ENCODE peak calls at places on chromosomes 1 and 21, in nine cellular contexts. K is neural crest cell, A is foreskin keratinocyte, J is upper lobe of left lung, X is fibroblast of pulmonary artery, L is AG04450, W is tibial nerve, E is brain microvascular endothelial cell, D is AG10803. H is an unnamed sample.

GRCh38 chr1:181140891-181141290 is 52.4 kb downstream of the IER5 start:
- DNase-seq in K (no peak), A (no peak), J (no peak), X (no peak), L (no peak), W (no peak), E (no peak), D (no peak), H (no peak)

GRCh38 chr21:33380483-33380998 is 22.7 kb upstream of the IFNGR2 start:
- DNase-seq in K (no peak), A (peak; percentile 86), J (peak; percentile 96), X (peak; percentile 97), L (no peak), W (peak; percentile 82), E (peak; percentile 94), D (peak; percentile 95), H (peak; percentile 99)

GRCh38 chr21:46551636-46552241 is 53.1 kb downstream of the S100B start:
- DNase-seq in K (no peak), A (no peak), J (peak; percentile 77), X (no peak), L (no peak), W (no peak), E (no peak), D (no peak), H (no peak)

GRCh38 chr1:41280189-41281032 is 38.3 kb upstream of the SCMH1 start:
- DNase-seq in K (no peak), A (no peak), J (peak; percentile 57), X (no peak), L (no peak), W (no peak), E (no peak), D (no peak), H (no peak)

GRCh38 chr1:224082146-224082545 is 31.8 kb upstream of the FBXO28 start:
- DNase-seq in K (no peak), A (no peak), J (no peak), X (peak; percentile 31), L (no peak), W (no peak), E (peak; percentile 17), D (peak; percentile 73), H (no peak)

GRCh38 chr1:183310753-183311465 is 107.3 kb downstream of the NMNAT2 start:
- DNase-seq in K (no peak), A (no peak), J (no peak), X (no peak), L (no peak), W (no peak), E (peak; percentile 7), D (no peak), H (no peak)

GRCh38 chr1:32246888-32247273 is at the start of gene FAM167B:
- DNase-seq in K (no peak), A (no peak), J (peak; percentile 39), X (peak; percentile 91), L (no peak), W (no peak), E (no peak), D (peak; percentile 94), H (peak; percentile 45)

GRCh38 chr1:206836111-206836510 is 29.3 kb upstream of the IL20 start:
- DNase-seq in K (no peak), A (no peak), J (no peak), X (peak; percentile 33), L (no peak), W (no peak), E (no peak), D (peak; percentile 83), H (no peak)

GRCh38 chr1:20936621-20937020 is 149.5 kb upstream of the HP1BP3 start:
- DNase-seq in K (no peak), A (no peak), J (no peak), X (no peak), L (no peak), W (no peak), E (no peak), D (no peak), H (no peak)

GRCh38 chr1:118101989-118102388 is 83.0 kb downstream of the SPAG17 start:
- DNase-seq in K (no peak), A (no peak), J (no peak), X (no peak), L (no peak), W (no peak), E (no peak), D (no peak), H (no peak)

GRCh38 chr1:223515416-223515815 is 122.2 kb downstream of the CCDC185 start:
- DNase-seq in K (no peak), A (no peak), J (no peak), X (no peak), L (no peak), W (no peak), E (no peak), D (no peak), H (no peak)

GRCh38 chr1:69700770-69701169 is 133.0 kb downstream of the LRRC7 start:
- DNase-seq in K (peak; percentile 39), A (no peak), J (no peak), X (peak; percentile 34), L (no peak), W (no peak), E (peak; percentile 33), D (peak; percentile 9), H (peak; percentile 55)

GRCh38 chr1:97385536-97385935 is 535.3 kb downstream of the DPYD start:
- DNase-seq in K (no peak), A (no peak), J (no peak), X (no peak), L (no peak), W (no peak), E (no peak), D (peak; percentile 15), H (no peak)

GRCh38 chr1:239011382-239011781 is 375.0 kb upstream of the CHRM3 start:
- DNase-seq in K (no peak), A (no peak), J (no peak), X (no peak), L (no peak), W (no peak), E (no peak), D (no peak), H (no peak)

DNA sequence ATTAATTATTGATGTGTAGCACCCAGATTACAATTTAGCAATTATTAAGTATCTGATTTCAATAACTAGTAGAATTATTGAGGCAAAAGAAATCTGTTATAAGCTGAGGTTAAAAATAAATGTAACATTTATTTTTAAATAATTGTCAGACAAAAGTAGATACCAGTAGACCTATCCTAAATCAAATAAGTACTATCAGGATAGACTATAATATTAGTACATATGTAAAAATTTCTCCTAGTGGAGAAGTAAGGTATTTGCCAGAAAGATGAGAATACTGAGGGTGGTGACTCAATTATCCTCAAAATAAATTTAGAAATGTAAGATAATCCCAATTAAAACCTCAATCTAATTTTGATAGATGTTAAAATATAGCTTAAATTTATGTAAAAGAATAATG is 377.8 kb upstream of the CHRM3 start:
- DNase-seq in K (no peak), A (no peak), J (no peak), X (no peak), L (no peak), W (no peak), E (no peak), D (no peak), H (no peak)
- TF ChIP-seq CTCF in K (peak; percentile 46), A (peak; percentile 11), J (no peak), X (no peak), L (no peak), W (no peak), E (no peak), D (no peak), H (peak; percentile 13)

GRCh38 chr1:235937123-235937522 is 70.4 kb upstream of the LYST start:
- DNase-seq in K (no peak), A (no peak), J (no peak), X (no peak), L (no peak), W (no peak), E (no peak), D (no peak), H (no peak)

GRCh38 chr1:235940282-235940681 is 73.6 kb upstream of the LYST start:
- DNase-seq in K (no peak), A (no peak), J (peak; percentile 80), X (no peak), L (no peak), W (no peak), E (no peak), D (no peak), H (no peak)

GRCh38 chr1:235941852-235942624 is 75.3 kb upstream of the LYST start:
- DNase-seq in K (no peak), A (no peak), J (peak; percentile 51), X (no peak), L (no peak), W (no peak), E (no peak), D (peak; percentile 88), H (peak; percentile 68)

GRCh38 chr1:235939488-235939775 is 72.7 kb upstream of the LYST start:
- DNase-seq in K (no peak), A (no peak), J (no peak), X (no peak), L (peak; percentile 41), W (no peak), E (no peak), D (peak; percentile 71), H (no peak)

DNA sequence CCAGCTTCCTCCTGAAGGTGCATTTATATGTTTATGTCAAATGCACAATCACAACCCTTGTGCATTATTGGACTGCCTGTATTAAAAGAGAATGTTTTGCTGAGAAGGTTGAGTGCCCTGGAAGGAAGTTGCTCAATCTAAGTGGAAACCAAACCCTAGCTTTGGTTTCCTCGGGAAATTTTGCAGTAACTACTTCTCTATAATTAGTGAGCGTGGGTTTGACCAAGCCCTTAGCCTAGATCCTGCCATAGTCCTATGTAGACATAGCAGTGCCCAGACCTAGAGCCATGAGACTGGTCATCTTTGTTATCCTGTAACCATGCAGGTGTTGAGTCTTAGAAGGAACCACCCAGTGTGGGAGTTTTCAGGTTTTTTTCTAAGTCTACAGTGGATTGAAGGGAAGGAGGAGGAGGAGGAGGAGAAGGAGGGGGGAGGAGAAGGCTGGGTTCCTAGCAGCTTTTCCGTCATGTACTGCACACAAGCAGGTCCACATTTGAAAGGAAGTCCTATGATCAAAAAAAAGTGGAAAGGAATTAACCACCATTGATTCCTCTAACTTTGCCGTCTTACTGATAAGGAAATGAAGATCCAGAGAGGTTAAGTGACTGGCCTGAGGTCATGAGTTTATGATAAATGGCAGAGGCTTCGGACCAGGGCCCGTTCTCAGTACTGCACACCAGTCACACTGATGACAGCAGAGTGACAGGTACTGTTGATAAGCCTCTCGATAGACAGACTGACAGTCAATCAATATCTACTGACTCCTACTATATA is 72.2 kb upstream of the LYST start:
- DNase-seq in K (no peak), A (no peak), J (no peak), X (peak; percentile 44), L (no peak), W (no peak), E (no peak), D (no peak), H (no peak)
- TF ChIP-seq CTCF in K (no peak), A (no peak), J (no peak), X (no peak), L (no peak), W (no peak), E (no peak), D (no peak), H (no peak)

GRCh38 chr1:106222415-106222814 is 834.1 kb upstream of the PRMT6 start:
- DNase-seq in K (no peak), A (peak; percentile 30), J (no peak), X (peak; percentile 42), L (no peak), W (no peak), E (peak; percentile 86), D (no peak), H (peak; percentile 79)

GRCh38 chr1:106217765-106218164 is 838.7 kb upstream of the PRMT6 start:
- DNase-seq in K (no peak), A (no peak), J (no peak), X (no peak), L (no peak), W (no peak), E (no peak), D (no peak), H (no peak)
- TF ChIP-seq CTCF in K (peak; percentile 53), A (no peak), J (no peak), X (peak; percentile 15), L (no peak), W (no peak), E (no peak), D (no peak), H (no peak)

GRCh38 chr1:4262665-4263064 is 362.6 kb upstream of the C1orf174 start:
- DNase-seq in K (no peak), A (no peak), J (no peak), X (no peak), L (no peak), W (no peak), E (no peak), D (no peak), H (no peak)
- TF ChIP-seq CTCF in K (no peak), A (no peak), J (no peak), X (no peak), L (no peak), W (no peak), E (no peak), D (no peak), H (no peak)